ENCODE peak calls at places on chromosome 5, in four cellular contexts. One of them, this sample, is unnamed.

GRCh38 chr5:42641321-42642005 is 115.2 kb upstream of the CCDC152 start:
- DNase-seq in fibroblast of mammary gland: peak
- DNase-seq in mammary epithelial cell: peak
- DNase-seq in cardiac fibroblast: no peak
- DNase-seq in this sample: no peak

GRCh38 chr5:14954620-14955343 is 83.2 kb upstream of the ANKH start:
- DNase-seq in fibroblast of mammary gland: no peak
- DNase-seq in mammary epithelial cell: no peak
- DNase-seq in cardiac fibroblast: peak
- DNase-seq in this sample: no peak

GRCh38 chr5:173743641-173744343 is 127.3 kb upstream of the BOD1 start:
- DNase-seq in fibroblast of mammary gland: no peak
- DNase-seq in mammary epithelial cell: no peak
- DNase-seq in cardiac fibroblast: no peak
- DNase-seq in this sample: no peak

GRCh38 chr5:24899180-24899579 is 254.4 kb upstream of the CDH10 start:
- DNase-seq in fibroblast of mammary gland: no peak
- DNase-seq in mammary epithelial cell: no peak
- DNase-seq in cardiac fibroblast: no peak
- DNase-seq in this sample: no peak

GRCh38 chr5:31049933-31050704 is 143.4 kb upstream of the CDH6 start:
- DNase-seq in fibroblast of mammary gland: no peak
- DNase-seq in mammary epithelial cell: no peak
- DNase-seq in cardiac fibroblast: no peak
- DNase-seq in this sample: no peak

GRCh38 chr5:140324834-140325195 is 21.6 kb downstream of the HBEGF start:
- DNase-seq in fibroblast of mammary gland: peak
- DNase-seq in mammary epithelial cell: no peak
- DNase-seq in cardiac fibroblast: peak
- DNase-seq in this sample: no peak

GRCh38 chr5:146369691-146370090 is 31.1 kb downstream of the POU4F3 start:
- DNase-seq in fibroblast of mammary gland: peak
- DNase-seq in mammary epithelial cell: peak
- DNase-seq in cardiac fibroblast: peak
- DNase-seq in this sample: no peak

GRCh38 chr5:56345352-56345751 is 112.2 kb upstream of the ANKRD55 start:
- DNase-seq in fibroblast of mammary gland: no peak
- DNase-seq in mammary epithelial cell: no peak
- DNase-seq in cardiac fibroblast: no peak
- DNase-seq in this sample: no peak

GRCh38 chr5:77560677-77561263 is 68.7 kb upstream of the WDR41 start:
- DNase-seq in fibroblast of mammary gland: peak
- DNase-seq in mammary epithelial cell: peak
- DNase-seq in cardiac fibroblast: peak
- DNase-seq in this sample: no peak

GRCh38 chr5:132819468-132819867 is 6.4 kb downstream of the SOWAHA start:
- DNase-seq in fibroblast of mammary gland: no peak
- DNase-seq in mammary epithelial cell: no peak
- DNase-seq in cardiac fibroblast: no peak
- DNase-seq in this sample: no peak

GRCh38 chr5:173010547-173011464 is 27.2 kb downstream of the ATP6V0E1 start:
- DNase-seq in fibroblast of mammary gland: peak
- DNase-seq in mammary epithelial cell: peak
- DNase-seq in cardiac fibroblast: peak
- DNase-seq in this sample: peak

GRCh38 chr5:132481243-132482211 is 9.0 kb downstream of the IRF1 start:
- DNase-seq in fibroblast of mammary gland: no peak
- DNase-seq in mammary epithelial cell: no peak
- DNase-seq in cardiac fibroblast: no peak
- DNase-seq in this sample: no peak

GRCh38 chr5:14914193-14914592 is 42.6 kb upstream of the ANKH start:
- DNase-seq in fibroblast of mammary gland: no peak
- DNase-seq in mammary epithelial cell: no peak
- DNase-seq in cardiac fibroblast: no peak
- DNase-seq in this sample: no peak

GRCh38 chr5:89885670-89886069 is 523.9 kb downstream of the CETN3 start:
- DNase-seq in fibroblast of mammary gland: no peak
- DNase-seq in mammary epithelial cell: no peak
- DNase-seq in cardiac fibroblast: no peak
- DNase-seq in this sample: no peak
- TF ChIP-seq CTCF in fibroblast of mammary gland: no peak
- TF ChIP-seq CTCF in mammary epithelial cell: no peak
- TF ChIP-seq CTCF in cardiac fibroblast: no peak
- TF ChIP-seq CTCF in this sample: no peak

GRCh38 chr5:164252-164651 is 27.0 kb upstream of the LRRC14B start:
- DNase-seq in fibroblast of mammary gland: no peak
- DNase-seq in mammary epithelial cell: no peak
- DNase-seq in cardiac fibroblast: no peak
- DNase-seq in this sample: no peak
- TF ChIP-seq CTCF in fibroblast of mammary gland: no peak
- TF ChIP-seq CTCF in mammary epithelial cell: no peak
- TF ChIP-seq CTCF in cardiac fibroblast: no peak
- TF ChIP-seq CTCF in this sample: no peak

GRCh38 chr5:158947831-158948230 is 151.9 kb downstream of the EBF1 start:
- DNase-seq in fibroblast of mammary gland: peak
- DNase-seq in mammary epithelial cell: no peak
- DNase-seq in cardiac fibroblast: no peak
- DNase-seq in this sample: no peak
- TF ChIP-seq CTCF in fibroblast of mammary gland: no peak
- TF ChIP-seq CTCF in mammary epithelial cell: no peak
- TF ChIP-seq CTCF in cardiac fibroblast: no peak
- TF ChIP-seq CTCF in this sample: no peak

GRCh38 chr5:75885849-75886596 is 168.8 kb upstream of the POC5 start:
- DNase-seq in fibroblast of mammary gland: no peak
- DNase-seq in mammary epithelial cell: no peak
- DNase-seq in cardiac fibroblast: no peak
- DNase-seq in this sample: no peak
- TF ChIP-seq CTCF in fibroblast of mammary gland: no peak
- TF ChIP-seq CTCF in mammary epithelial cell: peak
- TF ChIP-seq CTCF in cardiac fibroblast: no peak
- TF ChIP-seq CTCF in this sample: no peak

DNA sequence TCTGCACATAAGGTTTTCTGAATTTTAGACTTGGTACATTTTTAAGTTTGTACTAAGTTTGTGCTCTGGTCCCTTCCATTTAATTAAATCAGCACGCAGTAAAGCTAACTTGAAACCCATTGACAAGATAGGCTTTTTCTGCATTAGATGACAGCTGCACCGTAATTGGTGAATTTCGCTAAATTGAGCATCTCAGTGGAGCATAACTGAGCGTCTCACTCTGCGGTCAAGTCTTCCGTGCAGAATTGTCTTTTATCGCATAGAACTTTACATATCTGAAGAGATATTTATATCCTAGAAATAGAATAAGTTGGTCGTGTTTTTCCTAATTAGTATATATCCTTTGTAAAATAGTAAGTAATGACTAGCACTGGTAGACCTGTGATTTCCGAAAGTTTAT is 4.1 kb downstream of the SUB1 start:
- DNase-seq in fibroblast of mammary gland: no peak
- DNase-seq in mammary epithelial cell: no peak
- DNase-seq in cardiac fibroblast: no peak
- DNase-seq in this sample: no peak
- TF ChIP-seq CTCF in fibroblast of mammary gland: no peak
- TF ChIP-seq CTCF in mammary epithelial cell: no peak
- TF ChIP-seq CTCF in cardiac fibroblast: no peak
- TF ChIP-seq CTCF in this sample: no peak

DNA sequence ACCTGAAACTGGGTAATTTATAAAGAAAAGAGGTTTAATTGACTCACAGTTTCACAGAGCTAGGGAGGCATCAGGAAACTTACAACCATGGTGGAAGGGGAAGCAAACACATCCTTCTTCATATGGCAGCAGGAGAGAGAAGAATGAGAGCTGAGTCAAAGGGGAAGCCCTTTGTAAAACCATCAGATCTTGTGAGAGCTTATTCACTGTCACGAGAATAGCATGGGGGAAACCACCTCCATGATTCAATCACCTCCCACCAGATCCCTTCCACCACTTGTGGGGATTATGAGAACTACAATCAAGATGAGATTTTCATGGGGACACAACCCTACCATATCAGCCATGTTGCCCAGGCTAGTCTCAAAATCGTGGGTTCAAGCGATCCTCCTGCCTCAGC is 143.4 kb downstream of the FGF18 start:
- DNase-seq in fibroblast of mammary gland: peak
- DNase-seq in mammary epithelial cell: peak
- DNase-seq in cardiac fibroblast: no peak
- DNase-seq in this sample: no peak
- TF ChIP-seq CTCF in fibroblast of mammary gland: no peak
- TF ChIP-seq CTCF in mammary epithelial cell: no peak
- TF ChIP-seq CTCF in cardiac fibroblast: no peak
- TF ChIP-seq CTCF in this sample: no peak

This sample was measured in CD14-positive monocyte.